ENCODE peak calls at places on chromosomes 16 and 17, in seven cellular contexts. O is HL-60, H is colonic mucosa, W is fibroblast of the aortic adventitia, A is cardiac fibroblast, U is GM10248, Z is mammary epithelial cell. T is an unnamed sample.

GRCh38 chr17:1555618-1556471 is 6.7 kb downstream of the PITPNA start:
- DNase-seq in H (peak), A (no peak), W (no peak), O (peak), U (peak), Z (no peak), T (no peak)

GRCh38 chr16:76428858-76429257 is 151.7 kb downstream of the CNTNAP4 start:
- DNase-seq in H (no peak), Z (peak), U (no peak), W (no peak), A (no peak), O (no peak), T (no peak)

GRCh38 chr17:16953841-16954240 is 18.1 kb downstream of the TNFRSF13B start:
- DNase-seq in O (no peak), A (no peak), H (no peak), U (no peak), Z (no peak), W (no peak), T (no peak)

GRCh38 chr16:31354394-31355291 is at the start of gene ITGAX:
- DNase-seq in H (peak), Z (peak), O (peak), A (peak), W (peak), U (peak), T (peak)

GRCh38 chr16:23679274-23679985 is 741 bp downstream of the PLK1 start:
- DNase-seq in W (peak), A (peak), U (peak), H (peak), Z (peak), O (peak), T (peak)

GRCh38 chr17:6070280-6070894 is at the start of gene WSCD1:
- DNase-seq in O (no peak), W (no peak), H (peak), Z (no peak), A (no peak), U (no peak), T (no peak)

GRCh38 chr17:6413073-6413472 is 21.8 kb downstream of the AIPL1 start:
- DNase-seq in O (peak), H (no peak), Z (peak), U (peak), A (peak), W (peak), T (no peak)

GRCh38 chr16:15701975-15702970 is 52.2 kb downstream of the NDE1 start:
- DNase-seq in A (peak), O (no peak), U (no peak), Z (no peak), W (no peak), H (no peak), T (no peak)

GRCh38 chr17:75864448-75864871 is 9.3 kb upstream of the WBP2 start:
- DNase-seq in Z (no peak), H (peak), W (peak), O (peak), A (peak), U (peak), T (peak)

GRCh38 chr17:80372456-80372855 is 42.5 kb upstream of the ENDOV start:
- DNase-seq in W (no peak), O (no peak), A (no peak), U (no peak), Z (no peak), H (no peak), T (no peak)

GRCh38 chr16:84836234-84836647 is 16.5 kb downstream of the CRISPLD2 start:
- DNase-seq in A (peak), Z (peak), O (no peak), U (no peak), H (no peak), W (peak), T (no peak)

GRCh38 chr17:59786213-59786535 is 78.7 kb downstream of the VMP1 start:
- DNase-seq in O (no peak), H (no peak), U (no peak), A (no peak), W (no peak), Z (no peak), T (no peak)

GRCh38 chr17:78573955-78574354 is 3.2 kb downstream of the DNAH17 start:
- DNase-seq in W (no peak), H (no peak), U (no peak), Z (no peak), O (no peak), A (no peak), T (no peak)

GRCh38 chr17:27430882-27431491 is 25.3 kb upstream of the KSR1 start:
- DNase-seq in O (peak), H (peak), U (no peak), Z (peak), W (peak), A (peak), T (no peak)

GRCh38 chr17:35577826-35578194 is 561 bp downstream of the PEX12 start:
- DNase-seq in W (peak), U (no peak), Z (peak), H (peak), A (peak), O (peak), T (no peak)

GRCh38 chr16:47779201-47780016 is 318.3 kb downstream of the PHKB start:
- DNase-seq in O (no peak), U (peak), W (peak), A (peak), H (no peak), Z (no peak), T (peak)

GRCh38 chr17:76026714-76027158 is 370 bp downstream of the EVPL start:
- DNase-seq in Z (no peak), U (no peak), H (no peak), W (no peak), O (no peak), A (no peak), T (no peak)

GRCh38 chr17:10737168-10737622 is 7.4 kb upstream of the TMEM220 start:
- DNase-seq in O (peak), A (peak), U (peak), W (peak), H (peak), Z (peak), T (peak)

GRCh38 chr17:4048218-4048617 is 84.0 kb upstream of the ATP2A3 start:
- DNase-seq in O (no peak), U (no peak), W (no peak), Z (no peak), A (no peak), H (no peak), T (no peak)

GRCh38 chr17:10034719-10035475 is 129.8 kb upstream of the RCVRN start:
- DNase-seq in H (no peak), W (no peak), O (no peak), A (no peak), Z (no peak), U (no peak), T (no peak)

GRCh38 chr17:15169676-15170075 is 95.5 kb downstream of the PMP22 start:
- DNase-seq in W (no peak), O (no peak), U (no peak), Z (peak), H (no peak), A (peak), T (no peak)

GRCh38 chr17:7133916-7134315 is 19.3 kb upstream of the ASGR2 start:
- DNase-seq in W (no peak), A (no peak), H (no peak), O (no peak), Z (no peak), U (no peak), T (no peak)

GRCh38 chr17:27245230-27245696 is 48.7 kb upstream of the WSB1 start:
- DNase-seq in H (peak), U (peak), W (peak), O (peak), Z (peak), A (peak), T (peak)

GRCh38 chr16:53121043-53121442 is 66.3 kb downstream of the CHD9 start:
- DNase-seq in U (no peak), H (no peak), Z (no peak), A (no peak), O (no peak), W (no peak), T (no peak)

GRCh38 chr17:19768046-19768782 is 20.1 kb upstream of the ALDH3A1 start:
- DNase-seq in A (no peak), U (peak), H (no peak), O (no peak), W (no peak), Z (no peak), T (no peak)

GRCh38 chr16:85557976-85558589 is 55.0 kb upstream of the GSE1 start:
- DNase-seq in Z (peak), H (peak), U (no peak), A (no peak), W (no peak), O (no peak), T (no peak)

GRCh38 chr16:58020628-58021521 is 4.7 kb upstream of the MMP15 start:
- DNase-seq in Z (no peak), A (peak), U (peak), H (peak), W (peak), O (peak), T (peak)

GRCh38 chr17:35893751-35894150 is 13.6 kb upstream of the CCL5 start:
- DNase-seq in A (no peak), Z (no peak), U (no peak), W (no peak), O (no peak), H (no peak), T (no peak)

GRCh38 chr17:57255776-57256681 is at the start of gene MSI2:
- DNase-seq in Z (peak), A (peak), O (peak), U (peak), W (peak), H (peak), T (peak)

GRCh38 chr17:7548585-7549400 is at the start of gene TNFSF12:
- DNase-seq in H (peak), A (peak), U (peak), O (no peak), Z (no peak), W (peak), T (peak)

GRCh38 chr17:29597361-29598172 is 4.6 kb downstream of the ANKRD13B start:
- DNase-seq in H (no peak), W (no peak), O (no peak), U (no peak), Z (no peak), A (no peak), T (no peak)

GRCh38 chr17:82053556-82054263 is 2.0 kb downstream of the GPS1 start:
- DNase-seq in Z (no peak), U (no peak), A (no peak), W (no peak), H (no peak), O (no peak), T (no peak)

GRCh38 chr16:853306-853705 is 52.8 kb upstream of the GNG13 start:
- DNase-seq in Z (no peak), O (no peak), H (no peak), W (no peak), A (no peak), U (no peak), T (no peak)

GRCh38 chr17:4463818-4464501 is 30.2 kb downstream of the SPNS3 start:
- DNase-seq in A (no peak), Z (no peak), O (no peak), U (no peak), H (no peak), W (no peak), T (no peak)

GRCh38 chr16:65547799-65548446 is 426.1 kb upstream of the CDH11 start:
- DNase-seq in Z (peak), A (peak), H (no peak), W (peak), O (no peak), U (no peak), T (no peak)

GRCh38 chr16:68144008-68144407 is 58.8 kb downstream of the NFATC3 start:
- DNase-seq in H (no peak), W (no peak), Z (no peak), O (no peak), U (no peak), A (no peak), T (no peak)
- TF ChIP-seq CTCF in H (no peak), W (no peak), Z (no peak), O (no peak), U (no peak), A (no peak), T (no peak)

GRCh38 chr17:67157732-67158639 is 87.0 kb downstream of the HELZ start:
- DNase-seq in A (peak), U (peak), O (no peak), H (no peak), W (peak), Z (no peak), T (no peak)
- TF ChIP-seq CTCF in A (peak), U (peak), O (no peak), H (peak), W (peak), Z (peak), T (no peak)

GRCh38 chr16:3998793-3999478 is 117.3 kb downstream of the ADCY9 start:
- DNase-seq in O (no peak), Z (no peak), A (peak), W (peak), U (no peak), H (no peak), T (no peak)
- TF ChIP-seq CTCF in O (no peak), Z (no peak), A (no peak), W (peak), U (no peak), H (no peak), T (no peak)

DNA sequence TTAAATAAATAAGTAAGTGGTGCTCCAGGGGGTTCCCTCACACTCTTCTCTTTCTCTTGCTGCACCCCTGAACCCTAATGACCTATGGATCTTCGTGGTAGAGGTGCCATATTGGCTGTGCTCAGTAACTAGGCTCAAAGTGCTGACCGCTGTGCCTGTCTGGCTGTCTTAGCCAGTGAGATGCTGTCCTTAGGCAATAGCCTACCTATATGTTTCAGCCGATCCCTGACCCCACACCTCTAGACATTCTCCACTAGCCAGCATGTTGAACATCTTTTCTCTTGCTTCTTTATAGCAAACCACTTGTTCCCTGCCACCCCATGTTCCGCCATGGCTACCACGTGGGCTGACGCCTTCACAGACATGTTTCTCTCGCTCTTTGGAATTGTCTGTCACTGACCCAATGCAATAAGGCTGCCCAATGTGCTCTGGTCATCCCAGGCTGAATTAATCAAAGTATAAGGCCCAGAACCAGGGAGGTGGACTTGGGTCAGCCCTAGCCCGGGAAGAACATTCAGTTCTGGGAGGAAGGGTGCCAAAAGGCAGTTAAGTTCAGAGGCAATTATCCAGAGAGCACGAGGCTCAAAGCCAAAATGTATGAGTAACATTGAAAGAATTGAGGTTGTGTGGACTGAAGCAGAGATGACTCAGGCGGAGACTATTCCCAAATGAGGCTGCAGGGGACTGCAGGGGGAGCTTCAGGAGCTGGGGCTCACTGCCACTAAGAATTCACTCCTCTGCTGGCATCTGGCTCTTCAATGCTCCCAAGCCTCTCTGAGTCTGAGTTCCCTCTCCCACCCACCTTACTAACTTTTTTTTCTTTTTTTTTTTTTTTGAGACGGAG is 28.7 kb upstream of the TNRC6A start:
- DNase-seq in Z (peak), O (no peak), W (peak), U (no peak), A (peak), H (peak), T (no peak)
- TF ChIP-seq CTCF in Z (peak), O (no peak), W (peak), U (no peak), A (peak), H (no peak), T (no peak)

GRCh38 chr16:59658572-59658971 is 924.5 kb upstream of the GOT2 start:
- DNase-seq in H (no peak), A (no peak), O (no peak), W (no peak), U (no peak), Z (no peak), T (no peak)
- TF ChIP-seq CTCF in H (no peak), A (no peak), O (no peak), W (no peak), U (no peak), Z (no peak), T (no peak)

DNA sequence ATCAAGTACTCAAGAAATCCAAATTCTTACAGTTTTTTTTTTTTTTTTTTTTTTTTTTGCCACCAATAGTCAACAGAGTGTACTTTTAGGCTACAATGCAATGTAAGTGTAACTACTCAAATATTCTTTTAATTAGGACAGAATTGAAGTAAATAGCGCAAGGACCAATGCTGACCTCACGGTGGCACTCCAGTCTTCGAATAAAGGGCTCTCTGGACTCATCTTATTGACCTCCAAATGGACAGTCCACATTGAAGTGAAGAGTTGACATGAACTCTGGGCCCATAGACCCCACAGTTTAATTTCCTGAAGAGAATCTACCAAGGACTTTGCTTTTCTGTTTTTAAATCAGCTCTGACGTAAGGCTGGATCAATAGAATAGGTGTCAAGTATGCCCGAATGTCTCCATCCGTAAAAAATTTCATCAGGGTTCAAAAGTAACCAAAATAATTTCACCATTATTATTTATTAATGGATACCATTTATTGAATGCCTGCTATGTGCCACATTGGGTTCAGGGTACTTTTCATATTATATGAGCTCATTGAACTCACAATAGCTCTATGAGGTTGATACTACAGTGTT is 7.3 kb upstream of the DDX52 start:
- DNase-seq in A (peak), U (peak), H (peak), Z (peak), W (peak), O (no peak), T (peak)
- TF ChIP-seq CTCF in A (peak), U (peak), H (peak), Z (peak), W (peak), O (peak), T (peak)

GRCh38 chr17:77540531-77540930 is 399.8 kb downstream of the SEC14L1 start:
- DNase-seq in W (no peak), U (no peak), Z (no peak), H (no peak), O (no peak), A (no peak), T (no peak)
- TF ChIP-seq CTCF in W (no peak), U (no peak), Z (no peak), H (no peak), O (no peak), A (no peak), T (no peak)

GRCh38 chr16:10039220-10040096 is 142.8 kb downstream of the GRIN2A start:
- DNase-seq in Z (no peak), H (no peak), W (peak), O (no peak), U (peak), A (no peak), T (no peak)
- TF ChIP-seq CTCF in Z (no peak), H (no peak), W (peak), O (no peak), U (no peak), A (no peak), T (no peak)

DNA sequence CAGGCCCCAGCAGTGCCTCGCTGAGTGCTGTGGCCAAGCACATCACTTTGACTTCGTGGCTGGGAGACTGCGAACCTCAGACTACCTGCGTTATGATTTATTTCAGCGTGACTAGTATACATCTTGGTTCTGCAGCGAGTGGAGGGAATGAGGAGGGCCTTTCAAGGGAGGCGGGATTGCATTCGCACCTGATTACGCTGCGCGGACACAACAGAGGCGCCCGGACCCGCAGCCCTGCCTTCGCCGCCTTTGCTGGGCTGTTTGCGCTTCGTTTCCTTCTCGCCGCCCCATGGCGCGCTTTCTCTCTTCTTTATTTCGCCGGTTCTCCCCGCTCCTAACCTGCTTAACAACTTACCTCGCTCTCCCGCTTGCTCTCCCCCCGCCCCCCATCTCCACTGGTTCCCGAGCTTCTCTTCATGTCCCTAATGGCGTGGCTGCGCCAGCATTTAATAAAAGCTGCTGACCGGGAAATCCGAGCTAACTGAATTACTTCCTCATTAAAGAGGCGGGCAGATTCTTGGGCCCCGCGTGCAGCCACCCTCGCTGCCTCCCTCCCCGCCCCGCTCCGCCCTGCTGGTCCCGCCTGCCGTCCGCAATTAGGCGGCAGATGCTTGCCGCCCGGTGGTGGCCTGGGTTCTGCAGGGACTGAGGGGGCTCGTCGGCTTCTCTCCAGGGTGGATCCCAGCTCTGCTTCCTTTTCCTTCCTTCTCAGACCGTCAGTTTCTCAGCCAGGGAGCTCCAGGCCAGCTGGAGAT is 257.6 kb upstream of the SDK2 start:
- DNase-seq in W (no peak), U (no peak), H (peak), A (no peak), Z (peak), O (peak), T (peak)
- TF ChIP-seq CTCF in W (no peak), U (no peak), H (no peak), A (no peak), Z (no peak), O (no peak), T (no peak)

GRCh38 chr16:86608301-86608747 is 30.0 kb downstream of the FOXL1 start:
- DNase-seq in O (no peak), Z (no peak), H (no peak), W (no peak), A (peak), U (no peak), T (no peak)
- TF ChIP-seq CTCF in O (no peak), Z (no peak), H (no peak), W (no peak), A (peak), U (no peak), T (no peak)